ENCODE peak calls at places on chromosomes 5 and 9, in five cellular contexts. One of them, this sample, is unnamed.

GRCh38 chr5:142871880-142872200 is 101.7 kb downstream of the ARHGAP26 start:
- DNase-seq in activated CD8-positive, alpha-beta memory T cell treated with anti-CD3 and anti-CD28 coated beads, Interleukin-2, amount 50 U/mL, for 48 hours: no peak
- DNase-seq in fibroblast of mammary gland: peak; percentile 57
- DNase-seq in tibial artery: no peak
- DNase-seq in effector memory CD4-positive, alpha-beta T cell: no peak
- DNase-seq in this sample: no peak

GRCh38 chr5:91200692-91201091 is 182.4 kb downstream of the ARRDC3 start:
- DNase-seq in activated CD8-positive, alpha-beta memory T cell treated with anti-CD3 and anti-CD28 coated beads, Interleukin-2, amount 50 U/mL, for 48 hours: no peak
- DNase-seq in tibial artery: no peak
- DNase-seq in effector memory CD4-positive, alpha-beta T cell: no peak
- DNase-seq in fibroblast of mammary gland: no peak
- DNase-seq in this sample: no peak

GRCh38 chr5:67879619-67880357 is 335.8 kb upstream of the PIK3R1 start:
- DNase-seq in tibial artery: no peak
- DNase-seq in activated CD8-positive, alpha-beta memory T cell treated with anti-CD3 and anti-CD28 coated beads, Interleukin-2, amount 50 U/mL, for 48 hours: no peak
- DNase-seq in effector memory CD4-positive, alpha-beta T cell: no peak
- DNase-seq in fibroblast of mammary gland: peak; percentile 54
- DNase-seq in this sample: no peak

GRCh38 chr9:72894342-72894741 is 58.5 kb downstream of the ALDH1A1 start:
- DNase-seq in tibial artery: no peak
- DNase-seq in fibroblast of mammary gland: peak; percentile 93
- DNase-seq in effector memory CD4-positive, alpha-beta T cell: no peak
- DNase-seq in activated CD8-positive, alpha-beta memory T cell treated with anti-CD3 and anti-CD28 coated beads, Interleukin-2, amount 50 U/mL, for 48 hours: no peak
- DNase-seq in this sample: no peak

GRCh38 chr5:3787604-3788003 is 192.0 kb downstream of the IRX1 start:
- DNase-seq in fibroblast of mammary gland: no peak
- DNase-seq in effector memory CD4-positive, alpha-beta T cell: no peak
- DNase-seq in tibial artery: no peak
- DNase-seq in activated CD8-positive, alpha-beta memory T cell treated with anti-CD3 and anti-CD28 coated beads, Interleukin-2, amount 50 U/mL, for 48 hours: no peak
- DNase-seq in this sample: no peak

GRCh38 chr9:109182940-109183798 is 16.1 kb upstream of the FRRS1L start:
- DNase-seq in tibial artery: no peak
- DNase-seq in fibroblast of mammary gland: peak; percentile 24
- DNase-seq in activated CD8-positive, alpha-beta memory T cell treated with anti-CD3 and anti-CD28 coated beads, Interleukin-2, amount 50 U/mL, for 48 hours: no peak
- DNase-seq in effector memory CD4-positive, alpha-beta T cell: no peak
- DNase-seq in this sample: no peak

GRCh38 chr9:129174724-129175514 is 3.1 kb downstream of the IER5L start:
- DNase-seq in tibial artery: peak; percentile 95
- DNase-seq in activated CD8-positive, alpha-beta memory T cell treated with anti-CD3 and anti-CD28 coated beads, Interleukin-2, amount 50 U/mL, for 48 hours: peak; percentile 65
- DNase-seq in fibroblast of mammary gland: peak; percentile 87
- DNase-seq in effector memory CD4-positive, alpha-beta T cell: no peak
- DNase-seq in this sample: peak; percentile 55

GRCh38 chr5:179187229-179187678 is 127.1 kb downstream of the ZNF354C start:
- DNase-seq in tibial artery: no peak
- DNase-seq in effector memory CD4-positive, alpha-beta T cell: no peak
- DNase-seq in activated CD8-positive, alpha-beta memory T cell treated with anti-CD3 and anti-CD28 coated beads, Interleukin-2, amount 50 U/mL, for 48 hours: no peak
- DNase-seq in fibroblast of mammary gland: no peak
- DNase-seq in this sample: no peak

GRCh38 chr5:125409101-125409495 is 662.7 kb upstream of the ZNF608 start:
- DNase-seq in fibroblast of mammary gland: peak; percentile 50
- DNase-seq in activated CD8-positive, alpha-beta memory T cell treated with anti-CD3 and anti-CD28 coated beads, Interleukin-2, amount 50 U/mL, for 48 hours: no peak
- DNase-seq in effector memory CD4-positive, alpha-beta T cell: no peak
- DNase-seq in tibial artery: no peak
- DNase-seq in this sample: no peak

GRCh38 chr9:35680331-35681105 is 6.8 kb downstream of the CA9 start:
- DNase-seq in activated CD8-positive, alpha-beta memory T cell treated with anti-CD3 and anti-CD28 coated beads, Interleukin-2, amount 50 U/mL, for 48 hours: no peak
- DNase-seq in tibial artery: peak; percentile 84
- DNase-seq in fibroblast of mammary gland: no peak
- DNase-seq in effector memory CD4-positive, alpha-beta T cell: no peak
- DNase-seq in this sample: no peak

GRCh38 chr5:141084487-141084989 is 9.9 kb upstream of the PCDHB2 start:
- DNase-seq in activated CD8-positive, alpha-beta memory T cell treated with anti-CD3 and anti-CD28 coated beads, Interleukin-2, amount 50 U/mL, for 48 hours: no peak
- DNase-seq in fibroblast of mammary gland: peak; percentile 49
- DNase-seq in tibial artery: peak; percentile 74
- DNase-seq in effector memory CD4-positive, alpha-beta T cell: peak; percentile 15
- DNase-seq in this sample: peak; percentile 2

GRCh38 chr5:61768692-61769281 is 436.7 kb downstream of the ZSWIM6 start:
- DNase-seq in activated CD8-positive, alpha-beta memory T cell treated with anti-CD3 and anti-CD28 coated beads, Interleukin-2, amount 50 U/mL, for 48 hours: no peak
- DNase-seq in fibroblast of mammary gland: peak; percentile 11
- DNase-seq in effector memory CD4-positive, alpha-beta T cell: no peak
- DNase-seq in tibial artery: no peak
- DNase-seq in this sample: no peak

GRCh38 chr9:123712399-123712798 is 217.5 kb downstream of the DENND1A start:
- DNase-seq in effector memory CD4-positive, alpha-beta T cell: no peak
- DNase-seq in tibial artery: no peak
- DNase-seq in activated CD8-positive, alpha-beta memory T cell treated with anti-CD3 and anti-CD28 coated beads, Interleukin-2, amount 50 U/mL, for 48 hours: no peak
- DNase-seq in fibroblast of mammary gland: peak; percentile 51
- DNase-seq in this sample: no peak

GRCh38 chr5:103466494-103466893 is 96.1 kb downstream of the NUDT12 start:
- DNase-seq in effector memory CD4-positive, alpha-beta T cell: no peak
- DNase-seq in tibial artery: no peak
- DNase-seq in activated CD8-positive, alpha-beta memory T cell treated with anti-CD3 and anti-CD28 coated beads, Interleukin-2, amount 50 U/mL, for 48 hours: no peak
- DNase-seq in fibroblast of mammary gland: peak; percentile 85
- DNase-seq in this sample: no peak

GRCh38 chr5:17343675-17344074 is 126.2 kb downstream of the BASP1 start:
- DNase-seq in effector memory CD4-positive, alpha-beta T cell: no peak
- DNase-seq in fibroblast of mammary gland: peak; percentile 94
- DNase-seq in tibial artery: no peak
- DNase-seq in activated CD8-positive, alpha-beta memory T cell treated with anti-CD3 and anti-CD28 coated beads, Interleukin-2, amount 50 U/mL, for 48 hours: no peak
- DNase-seq in this sample: no peak

GRCh38 chr5:107671742-107672211 is 1.0 kb upstream of the EFNA5 start:
- DNase-seq in effector memory CD4-positive, alpha-beta T cell: no peak
- DNase-seq in activated CD8-positive, alpha-beta memory T cell treated with anti-CD3 and anti-CD28 coated beads, Interleukin-2, amount 50 U/mL, for 48 hours: no peak
- DNase-seq in tibial artery: no peak
- DNase-seq in fibroblast of mammary gland: peak; percentile 61
- DNase-seq in this sample: no peak

GRCh38 chr9:29439961-29440360 is 1866.7 kb upstream of the C9orf72 start:
- DNase-seq in tibial artery: no peak
- DNase-seq in effector memory CD4-positive, alpha-beta T cell: no peak
- DNase-seq in activated CD8-positive, alpha-beta memory T cell treated with anti-CD3 and anti-CD28 coated beads, Interleukin-2, amount 50 U/mL, for 48 hours: no peak
- DNase-seq in fibroblast of mammary gland: peak; percentile 84
- DNase-seq in this sample: no peak

GRCh38 chr5:61450880-61451279 is 118.8 kb downstream of the ZSWIM6 start:
- DNase-seq in effector memory CD4-positive, alpha-beta T cell: no peak
- DNase-seq in fibroblast of mammary gland: peak; percentile 78
- DNase-seq in tibial artery: no peak
- DNase-seq in activated CD8-positive, alpha-beta memory T cell treated with anti-CD3 and anti-CD28 coated beads, Interleukin-2, amount 50 U/mL, for 48 hours: no peak
- DNase-seq in this sample: no peak

This sample was measured in T-helper 2 cell.